ENCODE peak calls at places on chromosomes 16 and 17, in nine cellular contexts. V is stimulated activated CD8-positive, alpha-beta memory T cell treated with anti-CD3 and anti-CD28 coated beads, Interleukin-4, amount 100 ng/mL, for 4 hours; F is AG09309; P is Right ventricle myocardium superior; N is NCI-H460; G is ureter; H is progenitor cell of endocrine pancreas; T is H9; Y is GM23338. X is an unnamed sample.

GRCh38 chr16:66906916-66907836 is 11.5 kb downstream of the CDH16 start:
- DNase-seq in G (no peak), V (no peak), H (no peak), N (no peak), P (peak; percentile 52), T (no peak), Y (no peak), F (no peak), X (no peak)

GRCh38 chr17:42090964-42091790 is 7.1 kb downstream of the ZNF385C start:
- DNase-seq in T (no peak), F (no peak), P (no peak), H (no peak), N (no peak), G (no peak), V (no peak), Y (no peak), X (no peak)

GRCh38 chr17:41328207-41328606 is 12.7 kb upstream of the KRTAP17-1 start:
- DNase-seq in T (no peak), N (no peak), P (no peak), G (no peak), H (no peak), Y (no peak), V (no peak), F (no peak), X (no peak)

GRCh38 chr17:79137791-79138190 is 63.2 kb downstream of the ENGASE start:
- DNase-seq in N (no peak), P (no peak), G (no peak), V (no peak), Y (no peak), H (no peak), T (no peak), F (no peak), X (no peak)

GRCh38 chr16:77540656-77541055 is 105.8 kb upstream of the ADAMTS18 start:
- DNase-seq in T (no peak), Y (no peak), F (no peak), P (no peak), H (no peak), V (no peak), G (no peak), N (no peak), X (no peak)

GRCh38 chr16:11349599-11350276 is 4.5 kb downstream of the RMI2 start:
- DNase-seq in P (peak; percentile 81), V (no peak), G (peak; percentile 67), H (no peak), Y (no peak), N (peak; percentile 11), T (no peak), F (no peak), X (peak; percentile 39)

GRCh38 chr16:83085660-83086059 is 458.9 kb downstream of the CDH13 start:
- DNase-seq in F (no peak), H (no peak), T (no peak), N (no peak), P (no peak), Y (no peak), V (no peak), G (no peak), X (no peak)

GRCh38 chr17:4008082-4008435 is 43.8 kb upstream of the ATP2A3 start:
- DNase-seq in P (no peak), F (no peak), V (no peak), Y (peak; percentile 41), G (no peak), H (no peak), T (no peak), N (no peak), X (no peak)

GRCh38 chr16:7404217-7404616 is 71.6 kb downstream of the RBFOX1 start:
- DNase-seq in Y (no peak), N (no peak), T (no peak), G (no peak), V (no peak), F (no peak), H (no peak), P (no peak), X (no peak)

GRCh38 chr16:2226245-2226793 is 2.9 kb downstream of the E4F1 start:
- DNase-seq in F (no peak), G (no peak), P (no peak), H (no peak), V (no peak), N (no peak), T (no peak), Y (no peak), X (no peak)

GRCh38 chr16:56842133-56842532 is 22.9 kb upstream of the SLC12A3 start:
- DNase-seq in T (no peak), V (no peak), H (no peak), N (no peak), P (no peak), G (no peak), Y (no peak), F (no peak), X (no peak)

X was measured in epithelial cell of prostate.